ENCODE peak calls at places on chromosomes 16 and 17, in ten cellular contexts. One of them, this sample, is unnamed.

GRCh38 chr17:6970992-6971391 is 24.9 kb upstream of the ALOX12 start:
- ATAC-seq in heart left ventricle: no peak
- ATAC-seq in foreskin keratinocyte: no peak
- ATAC-seq in left colon: no peak
- ATAC-seq in naive thymus-derived CD8-positive, alpha-beta T cell: no peak
- ATAC-seq in stimulated activated naive CD8-positive, alpha-beta T cell treated with anti-CD3 and anti-CD28 coated beads, Interleukin-15, amount 100 ng/mL, for 72 hours: no peak
- ATAC-seq in left cardiac atrium: no peak
- ATAC-seq in HCT116: no peak
- ATAC-seq in activated CD8-positive, alpha-beta T cell treated with anti-CD3 and anti-CD28 coated beads, Interleukin-2, amount 10 ng/mL, durations not matched to agents 7 days and 5 days: no peak
- ATAC-seq in PC-3: no peak
- ATAC-seq in this sample: peak

GRCh38 chr17:40182606-40183005 is 5.3 kb downstream of the RAPGEFL1 start:
- ATAC-seq in naive thymus-derived CD8-positive, alpha-beta T cell: no peak
- ATAC-seq in activated CD8-positive, alpha-beta T cell treated with anti-CD3 and anti-CD28 coated beads, Interleukin-2, amount 10 ng/mL, durations not matched to agents 7 days and 5 days: no peak
- ATAC-seq in foreskin keratinocyte: no peak
- ATAC-seq in PC-3: no peak
- ATAC-seq in stimulated activated naive CD8-positive, alpha-beta T cell treated with anti-CD3 and anti-CD28 coated beads, Interleukin-15, amount 100 ng/mL, for 72 hours: no peak
- ATAC-seq in left cardiac atrium: no peak
- ATAC-seq in heart left ventricle: peak
- ATAC-seq in HCT116: no peak
- ATAC-seq in left colon: no peak
- ATAC-seq in this sample: no peak

GRCh38 chr17:76561332-76561731 is 21.5 kb downstream of the PRCD start:
- ATAC-seq in HCT116: no peak
- ATAC-seq in PC-3: no peak
- ATAC-seq in left colon: no peak
- ATAC-seq in activated CD8-positive, alpha-beta T cell treated with anti-CD3 and anti-CD28 coated beads, Interleukin-2, amount 10 ng/mL, durations not matched to agents 7 days and 5 days: no peak
- ATAC-seq in naive thymus-derived CD8-positive, alpha-beta T cell: no peak
- ATAC-seq in foreskin keratinocyte: no peak
- ATAC-seq in heart left ventricle: no peak
- ATAC-seq in stimulated activated naive CD8-positive, alpha-beta T cell treated with anti-CD3 and anti-CD28 coated beads, Interleukin-15, amount 100 ng/mL, for 72 hours: no peak
- ATAC-seq in left cardiac atrium: no peak
- ATAC-seq in this sample: no peak

GRCh38 chr16:87407511-87408112 is 15.5 kb downstream of the MAP1LC3B start:
- ATAC-seq in activated CD8-positive, alpha-beta T cell treated with anti-CD3 and anti-CD28 coated beads, Interleukin-2, amount 10 ng/mL, durations not matched to agents 7 days and 5 days: no peak
- ATAC-seq in naive thymus-derived CD8-positive, alpha-beta T cell: peak
- ATAC-seq in left colon: peak
- ATAC-seq in foreskin keratinocyte: no peak
- ATAC-seq in stimulated activated naive CD8-positive, alpha-beta T cell treated with anti-CD3 and anti-CD28 coated beads, Interleukin-15, amount 100 ng/mL, for 72 hours: peak
- ATAC-seq in PC-3: no peak
- ATAC-seq in HCT116: peak
- ATAC-seq in left cardiac atrium: peak
- ATAC-seq in heart left ventricle: peak
- ATAC-seq in this sample: peak

GRCh38 chr17:78645421-78646295 is 68.5 kb upstream of the DNAH17 start:
- ATAC-seq in activated CD8-positive, alpha-beta T cell treated with anti-CD3 and anti-CD28 coated beads, Interleukin-2, amount 10 ng/mL, durations not matched to agents 7 days and 5 days: peak
- ATAC-seq in heart left ventricle: peak
- ATAC-seq in PC-3: peak
- ATAC-seq in left colon: peak
- ATAC-seq in HCT116: no peak
- ATAC-seq in left cardiac atrium: peak
- ATAC-seq in stimulated activated naive CD8-positive, alpha-beta T cell treated with anti-CD3 and anti-CD28 coated beads, Interleukin-15, amount 100 ng/mL, for 72 hours: peak
- ATAC-seq in foreskin keratinocyte: peak
- ATAC-seq in naive thymus-derived CD8-positive, alpha-beta T cell: peak
- ATAC-seq in this sample: peak

GRCh38 chr17:72199256-72199655 is 78.4 kb downstream of the SOX9 start:
- ATAC-seq in left colon: no peak
- ATAC-seq in HCT116: no peak
- ATAC-seq in PC-3: no peak
- ATAC-seq in foreskin keratinocyte: no peak
- ATAC-seq in stimulated activated naive CD8-positive, alpha-beta T cell treated with anti-CD3 and anti-CD28 coated beads, Interleukin-15, amount 100 ng/mL, for 72 hours: no peak
- ATAC-seq in activated CD8-positive, alpha-beta T cell treated with anti-CD3 and anti-CD28 coated beads, Interleukin-2, amount 10 ng/mL, durations not matched to agents 7 days and 5 days: no peak
- ATAC-seq in left cardiac atrium: no peak
- ATAC-seq in heart left ventricle: no peak
- ATAC-seq in naive thymus-derived CD8-positive, alpha-beta T cell: no peak
- ATAC-seq in this sample: no peak

GRCh38 chr16:27920391-27920891 is 143.1 kb downstream of the GSG1L start:
- ATAC-seq in HCT116: peak
- ATAC-seq in naive thymus-derived CD8-positive, alpha-beta T cell: no peak
- ATAC-seq in PC-3: peak
- ATAC-seq in stimulated activated naive CD8-positive, alpha-beta T cell treated with anti-CD3 and anti-CD28 coated beads, Interleukin-15, amount 100 ng/mL, for 72 hours: no peak
- ATAC-seq in activated CD8-positive, alpha-beta T cell treated with anti-CD3 and anti-CD28 coated beads, Interleukin-2, amount 10 ng/mL, durations not matched to agents 7 days and 5 days: no peak
- ATAC-seq in left cardiac atrium: no peak
- ATAC-seq in left colon: no peak
- ATAC-seq in heart left ventricle: no peak
- ATAC-seq in foreskin keratinocyte: peak
- ATAC-seq in this sample: peak

GRCh38 chr16:66746682-66747081 is 4.7 kb downstream of the DYNC1LI2 start:
- ATAC-seq in HCT116: no peak
- ATAC-seq in activated CD8-positive, alpha-beta T cell treated with anti-CD3 and anti-CD28 coated beads, Interleukin-2, amount 10 ng/mL, durations not matched to agents 7 days and 5 days: peak
- ATAC-seq in naive thymus-derived CD8-positive, alpha-beta T cell: no peak
- ATAC-seq in PC-3: no peak
- ATAC-seq in foreskin keratinocyte: no peak
- ATAC-seq in stimulated activated naive CD8-positive, alpha-beta T cell treated with anti-CD3 and anti-CD28 coated beads, Interleukin-15, amount 100 ng/mL, for 72 hours: peak
- ATAC-seq in left cardiac atrium: no peak
- ATAC-seq in left colon: no peak
- ATAC-seq in heart left ventricle: no peak
- ATAC-seq in this sample: no peak

GRCh38 chr17:46952115-46952514 is 26.9 kb downstream of the RPRML start:
- ATAC-seq in stimulated activated naive CD8-positive, alpha-beta T cell treated with anti-CD3 and anti-CD28 coated beads, Interleukin-15, amount 100 ng/mL, for 72 hours: no peak
- ATAC-seq in left colon: no peak
- ATAC-seq in activated CD8-positive, alpha-beta T cell treated with anti-CD3 and anti-CD28 coated beads, Interleukin-2, amount 10 ng/mL, durations not matched to agents 7 days and 5 days: no peak
- ATAC-seq in heart left ventricle: no peak
- ATAC-seq in PC-3: no peak
- ATAC-seq in HCT116: no peak
- ATAC-seq in naive thymus-derived CD8-positive, alpha-beta T cell: no peak
- ATAC-seq in left cardiac atrium: no peak
- ATAC-seq in foreskin keratinocyte: no peak
- ATAC-seq in this sample: no peak

GRCh38 chr16:21167360-21167759 is 8.9 kb downstream of the LDAF1 start:
- ATAC-seq in PC-3: peak
- ATAC-seq in heart left ventricle: no peak
- ATAC-seq in HCT116: no peak
- ATAC-seq in left cardiac atrium: no peak
- ATAC-seq in stimulated activated naive CD8-positive, alpha-beta T cell treated with anti-CD3 and anti-CD28 coated beads, Interleukin-15, amount 100 ng/mL, for 72 hours: peak
- ATAC-seq in activated CD8-positive, alpha-beta T cell treated with anti-CD3 and anti-CD28 coated beads, Interleukin-2, amount 10 ng/mL, durations not matched to agents 7 days and 5 days: no peak
- ATAC-seq in naive thymus-derived CD8-positive, alpha-beta T cell: no peak
- ATAC-seq in foreskin keratinocyte: peak
- ATAC-seq in left colon: no peak
- ATAC-seq in this sample: peak

GRCh38 chr16:25126820-25127232 is 15.3 kb downstream of the LCMT1 start:
- ATAC-seq in activated CD8-positive, alpha-beta T cell treated with anti-CD3 and anti-CD28 coated beads, Interleukin-2, amount 10 ng/mL, durations not matched to agents 7 days and 5 days: peak
- ATAC-seq in heart left ventricle: no peak
- ATAC-seq in foreskin keratinocyte: peak
- ATAC-seq in PC-3: peak
- ATAC-seq in naive thymus-derived CD8-positive, alpha-beta T cell: peak
- ATAC-seq in left cardiac atrium: peak
- ATAC-seq in left colon: peak
- ATAC-seq in HCT116: peak
- ATAC-seq in stimulated activated naive CD8-positive, alpha-beta T cell treated with anti-CD3 and anti-CD28 coated beads, Interleukin-15, amount 100 ng/mL, for 72 hours: peak
- ATAC-seq in this sample: peak

GRCh38 chr16:49754495-49755290 is 101.2 kb downstream of the ZNF423 start:
- ATAC-seq in HCT116: no peak
- ATAC-seq in left colon: peak
- ATAC-seq in activated CD8-positive, alpha-beta T cell treated with anti-CD3 and anti-CD28 coated beads, Interleukin-2, amount 10 ng/mL, durations not matched to agents 7 days and 5 days: no peak
- ATAC-seq in heart left ventricle: peak
- ATAC-seq in PC-3: no peak
- ATAC-seq in left cardiac atrium: peak
- ATAC-seq in naive thymus-derived CD8-positive, alpha-beta T cell: no peak
- ATAC-seq in foreskin keratinocyte: no peak
- ATAC-seq in stimulated activated naive CD8-positive, alpha-beta T cell treated with anti-CD3 and anti-CD28 coated beads, Interleukin-15, amount 100 ng/mL, for 72 hours: peak
- ATAC-seq in this sample: peak

GRCh38 chr16:87457724-87458423 is 35.0 kb downstream of the ZCCHC14 start:
- ATAC-seq in PC-3: peak
- ATAC-seq in HCT116: peak
- ATAC-seq in left cardiac atrium: no peak
- ATAC-seq in foreskin keratinocyte: peak
- ATAC-seq in heart left ventricle: no peak
- ATAC-seq in naive thymus-derived CD8-positive, alpha-beta T cell: no peak
- ATAC-seq in activated CD8-positive, alpha-beta T cell treated with anti-CD3 and anti-CD28 coated beads, Interleukin-2, amount 10 ng/mL, durations not matched to agents 7 days and 5 days: no peak
- ATAC-seq in left colon: peak
- ATAC-seq in stimulated activated naive CD8-positive, alpha-beta T cell treated with anti-CD3 and anti-CD28 coated beads, Interleukin-15, amount 100 ng/mL, for 72 hours: peak
- ATAC-seq in this sample: no peak

GRCh38 chr17:4678448-4679026 is 25.4 kb downstream of the PELP1 start:
- ATAC-seq in left colon: no peak
- ATAC-seq in naive thymus-derived CD8-positive, alpha-beta T cell: no peak
- ATAC-seq in stimulated activated naive CD8-positive, alpha-beta T cell treated with anti-CD3 and anti-CD28 coated beads, Interleukin-15, amount 100 ng/mL, for 72 hours: peak
- ATAC-seq in left cardiac atrium: no peak
- ATAC-seq in HCT116: peak
- ATAC-seq in heart left ventricle: no peak
- ATAC-seq in PC-3: peak
- ATAC-seq in foreskin keratinocyte: peak
- ATAC-seq in activated CD8-positive, alpha-beta T cell treated with anti-CD3 and anti-CD28 coated beads, Interleukin-2, amount 10 ng/mL, durations not matched to agents 7 days and 5 days: peak
- ATAC-seq in this sample: peak

GRCh38 chr17:72976971-72977767 is 115.3 kb downstream of the SLC39A11 start:
- ATAC-seq in foreskin keratinocyte: peak
- ATAC-seq in stimulated activated naive CD8-positive, alpha-beta T cell treated with anti-CD3 and anti-CD28 coated beads, Interleukin-15, amount 100 ng/mL, for 72 hours: no peak
- ATAC-seq in left cardiac atrium: peak
- ATAC-seq in HCT116: peak
- ATAC-seq in left colon: no peak
- ATAC-seq in heart left ventricle: peak
- ATAC-seq in PC-3: peak
- ATAC-seq in naive thymus-derived CD8-positive, alpha-beta T cell: no peak
- ATAC-seq in activated CD8-positive, alpha-beta T cell treated with anti-CD3 and anti-CD28 coated beads, Interleukin-2, amount 10 ng/mL, durations not matched to agents 7 days and 5 days: no peak
- ATAC-seq in this sample: peak

GRCh38 chr17:49381033-49381432 is 19.0 kb upstream of the ZNF652 start:
- ATAC-seq in stimulated activated naive CD8-positive, alpha-beta T cell treated with anti-CD3 and anti-CD28 coated beads, Interleukin-15, amount 100 ng/mL, for 72 hours: no peak
- ATAC-seq in PC-3: no peak
- ATAC-seq in naive thymus-derived CD8-positive, alpha-beta T cell: no peak
- ATAC-seq in heart left ventricle: no peak
- ATAC-seq in left cardiac atrium: no peak
- ATAC-seq in foreskin keratinocyte: no peak
- ATAC-seq in HCT116: no peak
- ATAC-seq in activated CD8-positive, alpha-beta T cell treated with anti-CD3 and anti-CD28 coated beads, Interleukin-2, amount 10 ng/mL, durations not matched to agents 7 days and 5 days: no peak
- ATAC-seq in left colon: no peak
- ATAC-seq in this sample: no peak

GRCh38 chr17:50352693-50353599 is 7.0 kb downstream of the XYLT2 start:
- ATAC-seq in activated CD8-positive, alpha-beta T cell treated with anti-CD3 and anti-CD28 coated beads, Interleukin-2, amount 10 ng/mL, durations not matched to agents 7 days and 5 days: no peak
- ATAC-seq in foreskin keratinocyte: no peak
- ATAC-seq in heart left ventricle: no peak
- ATAC-seq in left cardiac atrium: no peak
- ATAC-seq in PC-3: no peak
- ATAC-seq in naive thymus-derived CD8-positive, alpha-beta T cell: no peak
- ATAC-seq in stimulated activated naive CD8-positive, alpha-beta T cell treated with anti-CD3 and anti-CD28 coated beads, Interleukin-15, amount 100 ng/mL, for 72 hours: no peak
- ATAC-seq in HCT116: no peak
- ATAC-seq in left colon: no peak
- ATAC-seq in this sample: no peak

GRCh38 chr17:21389352-21389751 is 13.2 kb downstream of the KCNJ12 start:
- ATAC-seq in HCT116: no peak
- ATAC-seq in naive thymus-derived CD8-positive, alpha-beta T cell: no peak
- ATAC-seq in left colon: no peak
- ATAC-seq in stimulated activated naive CD8-positive, alpha-beta T cell treated with anti-CD3 and anti-CD28 coated beads, Interleukin-15, amount 100 ng/mL, for 72 hours: peak
- ATAC-seq in PC-3: no peak
- ATAC-seq in activated CD8-positive, alpha-beta T cell treated with anti-CD3 and anti-CD28 coated beads, Interleukin-2, amount 10 ng/mL, durations not matched to agents 7 days and 5 days: peak
- ATAC-seq in heart left ventricle: no peak
- ATAC-seq in foreskin keratinocyte: no peak
- ATAC-seq in left cardiac atrium: no peak
- ATAC-seq in this sample: no peak

GRCh38 chr16:56847173-56847948 is 17.6 kb upstream of the SLC12A3 start:
- ATAC-seq in left cardiac atrium: peak
- ATAC-seq in left colon: no peak
- ATAC-seq in activated CD8-positive, alpha-beta T cell treated with anti-CD3 and anti-CD28 coated beads, Interleukin-2, amount 10 ng/mL, durations not matched to agents 7 days and 5 days: peak
- ATAC-seq in stimulated activated naive CD8-positive, alpha-beta T cell treated with anti-CD3 and anti-CD28 coated beads, Interleukin-15, amount 100 ng/mL, for 72 hours: peak
- ATAC-seq in foreskin keratinocyte: no peak
- ATAC-seq in PC-3: no peak
- ATAC-seq in heart left ventricle: no peak
- ATAC-seq in HCT116: no peak
- ATAC-seq in naive thymus-derived CD8-positive, alpha-beta T cell: peak
- ATAC-seq in this sample: no peak

GRCh38 chr17:44315760-44316731 is 7.6 kb downstream of the RUNDC3A start:
- ATAC-seq in left colon: no peak
- ATAC-seq in stimulated activated naive CD8-positive, alpha-beta T cell treated with anti-CD3 and anti-CD28 coated beads, Interleukin-15, amount 100 ng/mL, for 72 hours: no peak
- ATAC-seq in left cardiac atrium: no peak
- ATAC-seq in HCT116: no peak
- ATAC-seq in naive thymus-derived CD8-positive, alpha-beta T cell: peak
- ATAC-seq in foreskin keratinocyte: no peak
- ATAC-seq in activated CD8-positive, alpha-beta T cell treated with anti-CD3 and anti-CD28 coated beads, Interleukin-2, amount 10 ng/mL, durations not matched to agents 7 days and 5 days: no peak
- ATAC-seq in heart left ventricle: no peak
- ATAC-seq in PC-3: no peak
- ATAC-seq in this sample: no peak

GRCh38 chr16:85928411-85928820 is 29.5 kb downstream of the IRF8 start:
- ATAC-seq in foreskin keratinocyte: no peak
- ATAC-seq in stimulated activated naive CD8-positive, alpha-beta T cell treated with anti-CD3 and anti-CD28 coated beads, Interleukin-15, amount 100 ng/mL, for 72 hours: no peak
- ATAC-seq in heart left ventricle: peak
- ATAC-seq in activated CD8-positive, alpha-beta T cell treated with anti-CD3 and anti-CD28 coated beads, Interleukin-2, amount 10 ng/mL, durations not matched to agents 7 days and 5 days: no peak
- ATAC-seq in HCT116: no peak
- ATAC-seq in left colon: no peak
- ATAC-seq in naive thymus-derived CD8-positive, alpha-beta T cell: no peak
- ATAC-seq in left cardiac atrium: peak
- ATAC-seq in PC-3: no peak
- ATAC-seq in this sample: no peak

GRCh38 chr16:35516551-35516950 is 2057.1 kb downstream of the TP53TG3F start:
- ATAC-seq in foreskin keratinocyte: no peak
- ATAC-seq in left cardiac atrium: no peak
- ATAC-seq in activated CD8-positive, alpha-beta T cell treated with anti-CD3 and anti-CD28 coated beads, Interleukin-2, amount 10 ng/mL, durations not matched to agents 7 days and 5 days: no peak
- ATAC-seq in PC-3: no peak
- ATAC-seq in heart left ventricle: no peak
- ATAC-seq in stimulated activated naive CD8-positive, alpha-beta T cell treated with anti-CD3 and anti-CD28 coated beads, Interleukin-15, amount 100 ng/mL, for 72 hours: no peak
- ATAC-seq in left colon: no peak
- ATAC-seq in naive thymus-derived CD8-positive, alpha-beta T cell: no peak
- ATAC-seq in HCT116: no peak
- ATAC-seq in this sample: no peak

GRCh38 chr17:35038434-35038833 is 25.1 kb downstream of the RFFL start:
- ATAC-seq in activated CD8-positive, alpha-beta T cell treated with anti-CD3 and anti-CD28 coated beads, Interleukin-2, amount 10 ng/mL, durations not matched to agents 7 days and 5 days: no peak
- ATAC-seq in left colon: no peak
- ATAC-seq in naive thymus-derived CD8-positive, alpha-beta T cell: no peak
- ATAC-seq in PC-3: no peak
- ATAC-seq in HCT116: no peak
- ATAC-seq in foreskin keratinocyte: no peak
- ATAC-seq in left cardiac atrium: no peak
- ATAC-seq in stimulated activated naive CD8-positive, alpha-beta T cell treated with anti-CD3 and anti-CD28 coated beads, Interleukin-15, amount 100 ng/mL, for 72 hours: no peak
- ATAC-seq in heart left ventricle: no peak
- ATAC-seq in this sample: no peak

GRCh38 chr17:48892940-48893645 is 506 bp downstream of the ATP5MC1 start:
- ATAC-seq in left cardiac atrium: no peak
- ATAC-seq in activated CD8-positive, alpha-beta T cell treated with anti-CD3 and anti-CD28 coated beads, Interleukin-2, amount 10 ng/mL, durations not matched to agents 7 days and 5 days: no peak
- ATAC-seq in naive thymus-derived CD8-positive, alpha-beta T cell: no peak
- ATAC-seq in foreskin keratinocyte: no peak
- ATAC-seq in left colon: peak
- ATAC-seq in PC-3: no peak
- ATAC-seq in stimulated activated naive CD8-positive, alpha-beta T cell treated with anti-CD3 and anti-CD28 coated beads, Interleukin-15, amount 100 ng/mL, for 72 hours: no peak
- ATAC-seq in HCT116: no peak
- ATAC-seq in heart left ventricle: no peak
- ATAC-seq in this sample: no peak

GRCh38 chr17:64974750-64975317 is 55.6 kb upstream of the LRRC37A3 start:
- ATAC-seq in PC-3: no peak
- ATAC-seq in heart left ventricle: no peak
- ATAC-seq in foreskin keratinocyte: peak
- ATAC-seq in stimulated activated naive CD8-positive, alpha-beta T cell treated with anti-CD3 and anti-CD28 coated beads, Interleukin-15, amount 100 ng/mL, for 72 hours: peak
- ATAC-seq in activated CD8-positive, alpha-beta T cell treated with anti-CD3 and anti-CD28 coated beads, Interleukin-2, amount 10 ng/mL, durations not matched to agents 7 days and 5 days: no peak
- ATAC-seq in left cardiac atrium: no peak
- ATAC-seq in HCT116: peak
- ATAC-seq in left colon: peak
- ATAC-seq in naive thymus-derived CD8-positive, alpha-beta T cell: no peak
- ATAC-seq in this sample: no peak

GRCh38 chr17:80737106-80738019 is 192.7 kb downstream of the RPTOR start:
- ATAC-seq in foreskin keratinocyte: no peak
- ATAC-seq in naive thymus-derived CD8-positive, alpha-beta T cell: peak
- ATAC-seq in left cardiac atrium: peak
- ATAC-seq in PC-3: no peak
- ATAC-seq in stimulated activated naive CD8-positive, alpha-beta T cell treated with anti-CD3 and anti-CD28 coated beads, Interleukin-15, amount 100 ng/mL, for 72 hours: peak
- ATAC-seq in activated CD8-positive, alpha-beta T cell treated with anti-CD3 and anti-CD28 coated beads, Interleukin-2, amount 10 ng/mL, durations not matched to agents 7 days and 5 days: no peak
- ATAC-seq in HCT116: no peak
- ATAC-seq in heart left ventricle: no peak
- ATAC-seq in left colon: no peak
- ATAC-seq in this sample: peak

GRCh38 chr17:10631048-10631700 is 25.9 kb downstream of the MYH3 start:
- ATAC-seq in activated CD8-positive, alpha-beta T cell treated with anti-CD3 and anti-CD28 coated beads, Interleukin-2, amount 10 ng/mL, durations not matched to agents 7 days and 5 days: no peak
- ATAC-seq in HCT116: peak
- ATAC-seq in stimulated activated naive CD8-positive, alpha-beta T cell treated with anti-CD3 and anti-CD28 coated beads, Interleukin-15, amount 100 ng/mL, for 72 hours: no peak
- ATAC-seq in PC-3: peak
- ATAC-seq in foreskin keratinocyte: peak
- ATAC-seq in left cardiac atrium: no peak
- ATAC-seq in naive thymus-derived CD8-positive, alpha-beta T cell: no peak
- ATAC-seq in left colon: peak
- ATAC-seq in heart left ventricle: no peak
- ATAC-seq in this sample: no peak

GRCh38 chr16:56382901-56383355 is 42.4 kb downstream of the AMFR start:
- ATAC-seq in heart left ventricle: no peak
- ATAC-seq in left cardiac atrium: no peak
- ATAC-seq in stimulated activated naive CD8-positive, alpha-beta T cell treated with anti-CD3 and anti-CD28 coated beads, Interleukin-15, amount 100 ng/mL, for 72 hours: no peak
- ATAC-seq in HCT116: peak
- ATAC-seq in PC-3: peak
- ATAC-seq in naive thymus-derived CD8-positive, alpha-beta T cell: no peak
- ATAC-seq in foreskin keratinocyte: peak
- ATAC-seq in left colon: peak
- ATAC-seq in activated CD8-positive, alpha-beta T cell treated with anti-CD3 and anti-CD28 coated beads, Interleukin-2, amount 10 ng/mL, durations not matched to agents 7 days and 5 days: no peak
- ATAC-seq in this sample: peak

This sample was measured in esophagus mucosa.